ENCODE peak calls at places on chromosomes 2 and 18, in four cellular contexts. B is activated B cell treated with CpG ODN at 0.5 μM for 24 hours, O is Caco-2, I is B cell. W is an unnamed sample.
A peak's percentile ranks its signal among the peaks of the same experiment; 100 is the strongest.

GRCh38 chr2:168136392-168136977 is 110.9 kb downstream of the STK39 start:
- DNase-seq in B (no peak), O (peak; percentile 24), I (peak; percentile 13), W (peak; percentile 8)

GRCh38 chr2:222904557-222905258 is 43.9 kb downstream of the ACSL3 start:
- DNase-seq in B (no peak), O (no peak), I (no peak), W (no peak)

GRCh38 chr2:147026261-147026660 is 818.6 kb upstream of the ACVR2A start:
- DNase-seq in B (no peak), O (no peak), I (no peak), W (no peak)

GRCh38 chr2:102166189-102166845 is 20.5 kb upstream of the IL1RL2 start:
- DNase-seq in B (no peak), O (peak; percentile 58), I (no peak), W (no peak)

GRCh38 chr2:215528555-215528954 is 92.7 kb upstream of the FN1 start:
- DNase-seq in B (no peak), O (no peak), I (no peak), W (no peak)

GRCh38 chr2:43898134-43898957 is 59.6 kb downstream of the ABCG8 start:
- DNase-seq in B (no peak), O (peak; percentile 52), I (no peak), W (no peak)

GRCh38 chr2:58072102-58072501 is 25.5 kb downstream of the VRK2 start:
- DNase-seq in B (no peak), O (no peak), I (no peak), W (no peak)

GRCh38 chr2:67311536-67311935 is 85.6 kb upstream of the ETAA1 start:
- DNase-seq in B (no peak), O (no peak), I (no peak), W (no peak)

GRCh38 chr2:30235008-30235655 is 3.8 kb downstream of the LBH start:
- DNase-seq in B (no peak), O (no peak), I (no peak), W (no peak)

GRCh38 chr2:134774786-134775641 is 56.2 kb upstream of the TMEM163 start:
- DNase-seq in B (no peak), O (no peak), I (no peak), W (no peak)

GRCh38 chr2:100321881-100322820 is at the start of gene LONRF2:
- DNase-seq in B (peak; percentile 31), O (no peak), I (peak; percentile 61), W (peak; percentile 51)

GRCh38 chr18:9918016-9918680 is 4.3 kb downstream of the VAPA start:
- DNase-seq in B (no peak), O (no peak), I (no peak), W (no peak)

GRCh38 chr18:67359868-67360838 is 156.4 kb downstream of the DSEL start:
- DNase-seq in B (no peak), O (no peak), I (no peak), W (peak; percentile 16)

GRCh38 chr2:224646242-224646846 is 61.2 kb upstream of the CUL3 start:
- DNase-seq in B (no peak), O (peak; percentile 13), I (peak; percentile 42), W (peak; percentile 26)

GRCh38 chr2:150997702-150998480 is 263.8 kb downstream of the RBM43 start:
- DNase-seq in B (no peak), O (no peak), I (no peak), W (no peak)

GRCh38 chr18:23540867-23541266 is 37.6 kb downstream of the RMC1 start:
- DNase-seq in B (no peak), O (no peak), I (peak; percentile 50), W (peak; percentile 55)

GRCh38 chr2:207226671-207227061 is 60.9 kb upstream of the KLF7 start:
- DNase-seq in B (no peak), O (no peak), I (no peak), W (peak; percentile 40)

GRCh38 chr18:26863122-26863879 is 2.2 kb downstream of the AQP4 start:
- DNase-seq in B (no peak), O (peak; percentile 40), I (no peak), W (no peak)

GRCh38 chr2:227029706-227030105 is 134.3 kb downstream of the COL4A4 start:
- DNase-seq in B (no peak), O (no peak), I (no peak), W (no peak)

GRCh38 chr2:68466361-68466777 is 725 bp downstream of the FBXO48 start:
- DNase-seq in B (no peak), O (no peak), I (no peak), W (no peak)

GRCh38 chr2:5472673-5473072 is 219.5 kb upstream of the SOX11 start:
- DNase-seq in B (no peak), O (no peak), I (no peak), W (no peak)

GRCh38 chr2:45046786-45047185 is 37.5 kb upstream of the SIX2 start:
- DNase-seq in B (no peak), O (no peak), I (no peak), W (no peak)

GRCh38 chr2:216792222-216793001 is 67.5 kb downstream of the TNP1 start:
- DNase-seq in B (no peak), O (no peak), I (no peak), W (no peak)

GRCh38 chr2:28552045-28552823 is 56.4 kb downstream of the PLB1 start:
- DNase-seq in B (no peak), O (no peak), I (no peak), W (no peak)

GRCh38 chr2:232276084-232276738 is 102.3 kb upstream of the ALPP start:
- DNase-seq in B (no peak), O (no peak), I (no peak), W (no peak)

GRCh38 chr2:144937899-144938298 is 418.0 kb upstream of the ZEB2 start:
- DNase-seq in B (no peak), O (no peak), I (no peak), W (no peak)

GRCh38 chr18:80192653-80193385 is 54.5 kb downstream of the PARD6G start:
- DNase-seq in B (no peak), O (no peak), I (no peak), W (peak; percentile 32)

GRCh38 chr2:64018715-64019082 is 529 bp downstream of the VPS54 start:
- DNase-seq in B (no peak), O (no peak), I (no peak), W (no peak)

GRCh38 chr18:49854681-49855080 is 41.3 kb upstream of the ACAA2 start:
- DNase-seq in B (no peak), O (no peak), I (no peak), W (no peak)

GRCh38 chr2:216023055-216023648 is 9.8 kb upstream of the MREG start:
- DNase-seq in B (no peak), O (peak; percentile 68), I (peak; percentile 47), W (peak; percentile 65)

GRCh38 chr2:119758881-119759450 is 756 bp upstream of the PTPN4 start:
- DNase-seq in B (no peak), O (no peak), I (no peak), W (no peak)

GRCh38 chr2:162256621-162257020 is 13.4 kb upstream of the FAP start:
- DNase-seq in B (no peak), O (no peak), I (no peak), W (no peak)

GRCh38 chr2:127371037-127371436 is 16.7 kb downstream of the MAP3K2 start:
- DNase-seq in B (no peak), O (no peak), I (no peak), W (no peak)

GRCh38 chr2:220269421-220269820 is 642.0 kb downstream of the SLC4A3 start:
- DNase-seq in B (no peak), O (no peak), I (no peak), W (no peak)

GRCh38 chr18:79681484-79682387 is 2.1 kb downstream of the CTDP1 start:
- DNase-seq in B (no peak), O (no peak), I (no peak), W (no peak)

GRCh38 chr2:135913726-135914365 is 37.6 kb upstream of the MCM6 start:
- DNase-seq in B (no peak), O (peak; percentile 55), I (peak; percentile 11), W (peak; percentile 32)

GRCh38 chr2:75896779-75897366 is 186.2 kb upstream of the GCFC2 start:
- DNase-seq in B (no peak), O (peak; percentile 39), I (no peak), W (peak; percentile 55)

DNA sequence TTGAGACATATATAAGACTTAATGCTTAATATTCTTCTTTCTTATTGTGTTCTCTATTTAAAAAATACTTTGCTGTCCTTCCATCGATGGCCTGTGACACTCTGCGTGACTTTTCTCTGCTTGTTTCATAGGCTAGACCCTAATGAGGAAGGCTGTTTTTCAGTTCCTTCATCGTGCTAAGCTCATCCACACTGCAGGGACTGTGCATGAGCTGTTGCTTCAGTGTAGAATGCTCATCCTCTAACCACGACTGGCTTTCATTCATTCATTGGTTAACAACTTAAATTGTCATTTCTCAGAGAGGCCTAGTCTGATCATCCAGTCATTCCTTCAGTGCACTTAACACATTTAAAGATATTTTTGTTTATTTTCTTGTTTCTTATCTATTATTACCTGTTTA is 134.4 kb downstream of the CCDC85A start:
- DNase-seq in B (no peak), O (no peak), I (no peak), W (no peak)
- TF ChIP-seq CTCF in B (no peak), O (no peak), I (no peak), W (no peak)

GRCh38 chr18:33184918-33185317 is 255.6 kb downstream of the CCDC178 start:
- DNase-seq in B (no peak), O (no peak), I (no peak), W (no peak)
- TF ChIP-seq CTCF in B (no peak), O (no peak), I (no peak), W (no peak)

GRCh38 chr18:47490882-47491281 is 239.4 kb upstream of the SKOR2 start:
- DNase-seq in B (no peak), O (no peak), I (no peak), W (no peak)

GRCh38 chr18:47480166-47480565 is 228.7 kb upstream of the SKOR2 start:
- DNase-seq in B (no peak), O (no peak), I (no peak), W (no peak)

GRCh38 chr18:47484068-47484467 is 232.6 kb upstream of the SKOR2 start:
- DNase-seq in B (no peak), O (no peak), I (no peak), W (no peak)

DNA sequence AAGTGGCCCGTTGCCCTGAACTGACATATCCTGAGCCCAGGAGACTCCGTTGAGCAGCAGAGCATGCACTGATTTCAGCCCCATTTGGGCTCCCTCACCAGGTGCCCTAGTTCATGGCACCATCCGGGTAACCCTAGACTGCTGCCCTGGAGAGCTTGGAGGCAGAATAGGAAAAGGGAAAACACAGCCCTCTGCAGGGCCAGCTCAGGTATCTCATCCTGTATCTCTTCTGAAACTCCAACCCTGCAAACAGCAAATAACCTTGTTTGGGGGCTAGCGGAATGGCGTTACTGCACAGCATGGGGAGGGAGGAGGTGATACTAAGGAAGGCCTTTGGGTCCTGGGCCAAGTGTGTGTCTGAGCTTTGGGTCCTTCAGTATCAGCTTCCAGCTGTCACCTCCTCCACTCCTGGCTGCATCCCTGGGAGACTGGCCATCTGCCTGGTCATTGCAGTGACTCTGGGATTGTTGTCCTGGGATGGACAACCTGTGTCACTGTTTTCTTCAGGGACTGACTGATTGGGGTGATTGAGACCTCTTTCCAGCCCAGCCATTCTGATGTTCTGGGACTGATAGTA is 233.8 kb upstream of the SKOR2 start:
- DNase-seq in B (no peak), O (no peak), I (no peak), W (no peak)
- TF ChIP-seq CTCF in B (no peak), O (no peak), I (no peak), W (no peak)

GRCh38 chr2:205984381-205984780 is 101.6 kb downstream of the INO80D start:
- DNase-seq in B (no peak), O (no peak), I (no peak), W (peak; percentile 66)
- TF ChIP-seq CTCF in B (no peak), O (no peak), I (no peak), W (no peak)